ENCODE peak calls at places on chromosomes 16 and 17, in seven cellular contexts. O is pancreas; S is CD8-positive, alpha-beta T cell; M is mucosa of descending colon; Q is tibial nerve; B is IMR-90; T is GM23338. I is an unnamed sample. For H3K4me1, the result is how much of the 10 kb centered on the place peaks cover.

GRCh38 chr16:70466812-70467090 is 12.4 kb downstream of the FCSK start:
- DNase-seq in O (no peak), S (no peak), M (no peak), Q (no peak), B (no peak), T (no peak), I (no peak)

GRCh38 chr17:81090361-81091133 is 55.6 kb downstream of the BAIAP2 start:
- DNase-seq in O (no peak), S (peak), M (peak), Q (peak), B (no peak), T (peak), I (peak)

GRCh38 chr16:27405546-27406451 is 3.8 kb downstream of the IL21R start:
- DNase-seq in O (no peak), S (peak), M (no peak), Q (no peak), B (peak), T (no peak), I (no peak)

GRCh38 chr16:31355701-31356100 is 725 bp downstream of the ITGAX start:
- DNase-seq in O (no peak), S (no peak), M (no peak), Q (no peak), B (no peak), T (no peak), I (no peak)

GRCh38 chr16:48133455-48134226 is 22.2 kb downstream of the ABCC12 start:
- DNase-seq in O (no peak), S (no peak), M (no peak), Q (no peak), B (no peak), T (no peak), I (no peak)

GRCh38 chr17:216625-217024 is 35.2 kb upstream of the DOC2B start:
- DNase-seq in O (no peak), S (no peak), M (no peak), Q (no peak), B (no peak), T (no peak), I (no peak)

GRCh38 chr17:39400547-39401411 is 647 bp downstream of the FBXL20 start:
- DNase-seq in O (peak), S (peak), M (peak), Q (no peak), B (no peak), T (peak), I (no peak)

GRCh38 chr17:69602969-69603368 is 188.5 kb downstream of the MAP2K6 start:
- DNase-seq in O (no peak), S (no peak), M (no peak), Q (no peak), B (no peak), T (no peak), I (no peak)

GRCh38 chr16:49731911-49732310 is 124.0 kb downstream of the ZNF423 start:
- DNase-seq in O (no peak), S (no peak), M (no peak), Q (no peak), B (no peak), T (no peak), I (no peak)

GRCh38 chr17:71071837-71072236 is 902.5 kb downstream of the KCNJ2 start:
- DNase-seq in O (no peak), S (no peak), M (no peak), Q (no peak), B (peak), T (no peak), I (no peak)

GRCh38 chr17:11742891-11743290 is 144.6 kb downstream of the DNAH9 start:
- DNase-seq in O (no peak), S (no peak), M (peak), Q (no peak), B (no peak), T (peak), I (no peak)

GRCh38 chr16:47728229-47728628 is 267.1 kb downstream of the PHKB start:
- DNase-seq in O (no peak), S (no peak), M (no peak), Q (no peak), B (no peak), T (no peak), I (no peak)

DNA sequence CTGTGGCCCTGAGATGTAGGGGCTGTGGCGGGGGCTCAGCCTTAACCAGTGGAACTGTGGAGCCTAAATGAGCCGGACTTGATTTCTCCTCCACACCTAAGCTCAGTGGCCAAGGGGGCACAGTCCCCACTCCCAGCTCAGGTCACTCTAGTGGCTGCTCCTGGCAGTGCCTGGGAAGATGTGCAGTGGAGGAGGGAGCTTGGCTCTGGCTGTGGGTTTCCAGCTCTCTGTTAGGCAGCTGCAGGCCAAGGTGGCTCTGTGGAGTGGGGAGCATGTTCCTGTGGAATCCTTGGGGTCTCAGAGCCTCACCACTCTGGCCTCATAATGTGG is 76.3 kb downstream of the AMFR start:
- DNase-seq in O (no peak), S (no peak), M (no peak), Q (no peak), B (no peak), T (no peak), I (no peak)
- H3K4me1 ChIP-seq in O (under half), S (under half), M (under half), Q (under half), B (under half), T (under half), I (under half)

GRCh38 chr17:59362811-59363205 is 31.4 kb downstream of the YPEL2 start:
- DNase-seq in O (no peak), S (no peak), M (no peak), Q (no peak), B (no peak), T (no peak), I (no peak)

GRCh38 chr17:59367657-59368045 is 36.2 kb downstream of the YPEL2 start:
- DNase-seq in O (no peak), S (no peak), M (no peak), Q (no peak), B (no peak), T (no peak), I (no peak)

GRCh38 chr17:59366040-59366757 is 34.7 kb downstream of the YPEL2 start:
- DNase-seq in O (peak), S (no peak), M (peak), Q (no peak), B (no peak), T (peak), I (no peak)

GRCh38 chr17:59366773-59367656 is 35.6 kb downstream of the YPEL2 start:
- DNase-seq in O (peak), S (no peak), M (peak), Q (no peak), B (peak), T (no peak), I (peak)

GRCh38 chr17:59365383-59365981 is 34.0 kb downstream of the YPEL2 start:
- DNase-seq in O (no peak), S (peak), M (peak), Q (no peak), B (no peak), T (no peak), I (no peak)
- H3K4me1 ChIP-seq in O (half or more), S (half or more), M (half or more), Q (under half), B (under half), T (under half), I (under half)

DNA sequence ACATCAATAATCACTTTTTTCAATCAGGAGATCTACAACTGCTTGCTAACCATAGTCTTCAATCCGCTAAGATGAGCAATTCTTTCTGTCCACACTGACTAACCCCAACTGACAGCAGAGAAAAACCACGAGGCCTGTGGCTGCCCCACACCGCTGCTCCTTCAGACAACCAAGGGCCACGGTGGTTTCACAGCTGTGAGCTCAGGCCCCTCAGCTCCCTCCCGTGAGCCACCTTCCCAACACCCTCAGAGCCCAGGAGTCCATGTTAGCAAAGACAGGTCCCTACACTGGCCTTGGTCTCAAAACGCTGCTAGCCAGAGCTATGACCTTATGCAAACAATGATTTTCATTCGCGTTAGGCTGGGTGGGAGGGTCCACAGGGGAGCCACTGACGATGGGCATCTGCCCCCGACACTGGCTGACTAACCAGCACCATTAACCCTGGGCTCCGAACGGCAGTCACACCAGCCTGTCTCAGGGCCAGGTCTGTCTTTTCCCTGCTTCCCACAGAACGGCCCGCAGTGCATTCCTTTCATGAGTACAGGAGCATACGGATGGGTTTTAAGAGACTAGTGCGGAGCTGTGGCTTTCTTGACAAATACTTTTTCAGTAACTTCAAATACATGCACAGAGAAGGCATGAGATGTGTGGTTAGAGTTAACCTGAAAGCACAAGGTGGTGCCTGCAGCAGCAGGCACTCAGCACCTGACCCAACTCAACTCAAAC is 67.3 kb downstream of the ANKRD11 start:
- DNase-seq in O (no peak), S (peak), M (no peak), Q (no peak), B (peak), T (peak), I (peak)
- H3K4me1 ChIP-seq in O (under half), S (half or more), M (under half), Q (under half), B (under half), T (under half), I (under half)

GRCh38 chr17:79411419-79411818 is 199.4 kb downstream of the RBFOX3 start:
- DNase-seq in O (no peak), S (no peak), M (no peak), Q (no peak), B (no peak), T (no peak), I (no peak)
- H3K4me1 ChIP-seq in O (under half), S (under half), M (under half), Q (under half), B (under half), T (under half), I (under half)

GRCh38 chr16:89858973-89859808 is 14.2 kb upstream of the TCF25 start:
- DNase-seq in O (no peak), S (no peak), M (no peak), Q (no peak), B (no peak), T (no peak), I (no peak)
- H3K4me1 ChIP-seq in O (under half), S (under half), M (under half), Q (under half), B (under half), T (under half), I (under half)

I was measured in Peyer's patch.